ENCODE peak calls at places on chromosomes 16 and 17, in five cellular contexts. I, R, W, D and C are unnamed samples.

GRCh38 chr16:53429221-53429943 is 4.9 kb upstream of the RBL2 start:
- DNase-seq in I (no peak), R (no peak), W (peak), D (no peak), C (no peak)

GRCh38 chr17:32281011-32281451 is 15.4 kb downstream of the RHBDL3 start:
- DNase-seq in I (peak), R (peak), W (no peak), D (no peak), C (no peak)

GRCh38 chr17:77690271-77691161 is 268.0 kb upstream of the TNRC6C start:
- DNase-seq in I (no peak), R (no peak), W (no peak), D (peak), C (no peak)

GRCh38 chr17:83076930-83077329 is 2.5 kb upstream of the METRNL start:
- DNase-seq in I (no peak), R (no peak), W (no peak), D (no peak), C (no peak)

GRCh38 chr16:83137326-83137770 is 510.6 kb downstream of the CDH13 start:
- DNase-seq in I (no peak), R (no peak), W (peak), D (no peak), C (no peak)

GRCh38 chr17:951388-952132 is 28.0 kb downstream of the NXN start:
- DNase-seq in I (no peak), R (no peak), W (peak), D (no peak), C (no peak)

GRCh38 chr17:67364847-67365761 is 1.3 kb downstream of the PSMD12 start:
- DNase-seq in I (no peak), R (no peak), W (no peak), D (no peak), C (no peak)

GRCh38 chr16:66422366-66422765 is 4.7 kb upstream of the BEAN1 start:
- DNase-seq in I (no peak), R (no peak), W (no peak), D (no peak), C (no peak)

GRCh38 chr16:46914556-46915201 is 30.5 kb downstream of the GPT2 start:
- DNase-seq in I (no peak), R (no peak), W (no peak), D (no peak), C (no peak)

GRCh38 chr16:5207001-5207523 is 109.5 kb upstream of the EEF2KMT start:
- DNase-seq in I (no peak), R (no peak), W (no peak), D (no peak), C (no peak)

GRCh38 chr16:11052080-11052808 is 107.9 kb downstream of the CLEC16A start:
- DNase-seq in I (no peak), R (no peak), W (no peak), D (peak), C (peak)

GRCh38 chr16:86355114-86355513 is 155.2 kb upstream of the FOXF1 start:
- DNase-seq in I (no peak), R (no peak), W (peak), D (no peak), C (no peak)

GRCh38 chr17:44556114-44556853 is 1.0 kb upstream of the FZD2 start:
- DNase-seq in I (peak), R (no peak), W (peak), D (peak), C (no peak)

GRCh38 chr16:89502319-89502843 is 5.8 kb upstream of the SPG7 start:
- DNase-seq in I (no peak), R (peak), W (peak), D (no peak), C (no peak)

GRCh38 chr17:20966869-20967268 is 75.9 kb downstream of the USP22 start:
- DNase-seq in I (no peak), R (peak), W (no peak), D (no peak), C (no peak)

GRCh38 chr16:65634291-65634690 is 512.4 kb upstream of the CDH11 start:
- DNase-seq in I (no peak), R (no peak), W (peak), D (no peak), C (no peak)